ENCODE peak calls at places on chromosomes 4 and X, in nine cellular contexts. I is upper lobe of left lung; J is cardiac muscle cell; K is endodermal cell; O is IMR-90; W is MM.1S; C is A549; Z is neural progenitor cell; Y is CD4-positive, CD25-positive, alpha-beta regulatory T cell. U is an unnamed sample. For H3K9me3, the result is how much of the 10 kb centered on the place peaks cover.

GRCh38 chrX:3950373-3950772 is 236.9 kb upstream of the PRKX start:
- DNase-seq in Y (no peak), W (no peak), I (no peak), O (no peak), C (no peak), Z (no peak), K (no peak), J (no peak), U (no peak)

GRCh38 chrX:123753656-123754350 is 21.0 kb upstream of the THOC2 start:
- DNase-seq in W (no peak), Z (no peak), I (no peak), O (no peak), Y (no peak), K (no peak), J (no peak), C (no peak), U (no peak)

GRCh38 chrX:102832661-102833060 is 104.4 kb upstream of the RAB40AL start:
- DNase-seq in I (no peak), O (peak), Z (peak), K (peak), W (no peak), Y (no peak), C (peak), J (no peak), U (no peak)

GRCh38 chr4:74364649-74365491 is at the start of gene EREG:
- DNase-seq in C (peak), W (no peak), Z (peak), I (peak), K (peak), J (peak), O (peak), Y (peak), U (no peak)

GRCh38 chr4:89538171-89538570 is 230.6 kb upstream of the GPRIN3 start:
- DNase-seq in I (no peak), W (no peak), Z (no peak), K (no peak), O (no peak), J (no peak), C (no peak), Y (no peak), U (no peak)

GRCh38 chr4:137510866-137511265 is 21.4 kb downstream of the PCDH18 start:
- DNase-seq in O (peak), Z (no peak), K (no peak), C (no peak), I (no peak), Y (no peak), W (no peak), J (no peak), U (no peak)

GRCh38 chr4:91057871-91058270 is 930.7 kb downstream of the CCSER1 start:
- DNase-seq in Y (no peak), I (no peak), O (no peak), K (no peak), W (no peak), J (no peak), Z (no peak), C (no peak), U (no peak)

GRCh38 chrX:53321943-53322497 is 40.6 kb upstream of the IQSEC2 start:
- DNase-seq in W (no peak), O (no peak), I (no peak), C (no peak), Z (no peak), J (peak), Y (no peak), K (no peak), U (no peak)

GRCh38 chr4:155722816-155723499 is 35.9 kb upstream of the GUCY1B1 start:
- DNase-seq in Z (no peak), I (no peak), C (no peak), W (no peak), O (peak), Y (no peak), K (no peak), J (no peak), U (no peak)

GRCh38 chr4:15753786-15754185 is 24.3 kb upstream of the CD38 start:
- DNase-seq in C (no peak), W (no peak), Y (no peak), Z (no peak), K (no peak), O (peak), I (no peak), J (no peak), U (no peak)

GRCh38 chr4:94484818-94485217 is 33.1 kb downstream of the PDLIM5 start:
- DNase-seq in W (no peak), I (no peak), O (no peak), Z (no peak), Y (no peak), K (no peak), J (no peak), C (no peak), U (no peak)

GRCh38 chr4:76729991-76730390 is 168.0 kb downstream of the SOWAHB start:
- DNase-seq in W (no peak), Y (no peak), O (peak), C (no peak), I (no peak), K (no peak), Z (no peak), J (no peak), U (no peak)

GRCh38 chrX:107429090-107429489 is 20.4 kb upstream of the FRMPD3 start:
- DNase-seq in Z (peak), W (peak), Y (peak), K (peak), C (no peak), I (no peak), O (peak), J (peak), U (peak)

GRCh38 chr4:4492161-4492847 is 49.5 kb downstream of the STX18 start:
- DNase-seq in W (peak), Z (no peak), Y (peak), I (no peak), O (peak), K (no peak), J (no peak), C (no peak), U (no peak)

GRCh38 chrX:54066841-54067240 is 22.6 kb upstream of the PHF8 start:
- DNase-seq in C (no peak), K (no peak), W (no peak), Z (no peak), O (peak), J (no peak), Y (no peak), I (no peak), U (no peak)

GRCh38 chr4:152408514-152409327 is 127.2 kb downstream of the FBXW7 start:
- DNase-seq in K (no peak), I (no peak), W (peak), J (peak), Y (peak), O (peak), Z (peak), C (peak), U (peak)

GRCh38 chr4:101163936-101164335 is 183.4 kb downstream of the PPP3CA start:
- DNase-seq in W (no peak), K (no peak), C (no peak), Y (no peak), Z (no peak), J (no peak), I (no peak), O (peak), U (no peak)

GRCh38 chrX:139200793-139201192 is 329.7 kb upstream of the F9 start:
- DNase-seq in Y (no peak), J (no peak), Z (no peak), W (no peak), O (peak), I (no peak), K (no peak), C (no peak), U (no peak)

GRCh38 chrX:15202458-15203177 is 67.3 kb downstream of the ASB9 start:
- DNase-seq in C (no peak), J (no peak), Z (no peak), O (no peak), K (no peak), Y (peak), I (no peak), W (no peak), U (no peak)

GRCh38 chr4:121554377-121554776 is 142.4 kb downstream of the ANXA5 start:
- DNase-seq in I (no peak), Z (no peak), K (no peak), O (no peak), J (no peak), Y (no peak), C (no peak), W (no peak), U (no peak)

GRCh38 chr4:38302910-38303309 is 342.7 kb downstream of the PTTG2 start:
- DNase-seq in J (no peak), C (no peak), Z (no peak), I (no peak), W (no peak), Y (no peak), K (no peak), O (no peak), U (no peak)

GRCh38 chr4:38294238-38294637 is 334.0 kb downstream of the PTTG2 start:
- DNase-seq in J (no peak), K (no peak), C (no peak), W (no peak), I (no peak), O (no peak), Z (no peak), Y (no peak), U (no peak)

GRCh38 chr4:38298868-38299713 is 338.9 kb downstream of the PTTG2 start:
- DNase-seq in C (no peak), W (no peak), K (no peak), Y (no peak), I (no peak), J (no peak), Z (no peak), O (no peak), U (no peak)
- H3K9me3 ChIP-seq in C (under half), W (under half), K (under half), Y (under half), I (under half), J (under half), Z (under half), O (under half), U (under half)

GRCh38 chr4:25797136-25797535 is 65.7 kb downstream of the SEL1L3 start:
- DNase-seq in Z (no peak), I (no peak), Y (no peak), O (no peak), J (peak), C (no peak), K (no peak), W (no peak), U (no peak)

GRCh38 chr4:25795566-25796454 is 67.0 kb downstream of the SEL1L3 start:
- DNase-seq in I (peak), Y (no peak), Z (peak), K (peak), J (peak), C (no peak), W (no peak), O (peak), U (no peak)

GRCh38 chr4:25800253-25800652 is 62.5 kb downstream of the SEL1L3 start:
- DNase-seq in J (no peak), K (no peak), C (no peak), Y (no peak), W (no peak), I (no peak), Z (no peak), O (no peak), U (no peak)

GRCh38 chr4:25801594-25801993 is 61.2 kb downstream of the SEL1L3 start:
- DNase-seq in K (peak), J (no peak), Z (no peak), Y (peak), C (no peak), O (no peak), I (no peak), W (no peak), U (no peak)

DNA sequence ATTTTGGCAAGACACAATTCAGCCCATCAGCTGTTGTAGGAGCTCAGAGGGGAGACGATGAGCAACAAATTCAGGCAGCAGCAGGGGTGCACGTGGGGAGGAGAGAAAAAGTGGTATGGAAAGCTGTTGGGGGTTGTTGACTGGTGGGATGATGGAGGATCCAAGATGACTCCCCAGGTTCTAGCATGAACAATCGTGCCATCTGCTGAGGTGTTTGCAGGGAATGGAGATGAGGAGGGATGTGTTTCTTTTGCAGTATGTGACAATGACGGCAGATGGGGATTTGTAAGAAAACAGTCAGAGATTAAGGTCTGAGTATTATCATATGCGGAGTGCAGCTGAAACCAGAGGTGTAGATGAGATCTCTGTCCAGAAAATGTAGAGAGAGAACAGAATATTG is 63.3 kb downstream of the SEL1L3 start:
- DNase-seq in I (no peak), K (peak), Y (no peak), W (no peak), J (no peak), Z (no peak), O (no peak), C (no peak), U (no peak)
- H3K9me3 ChIP-seq in I (under half), K (under half), Y (under half), W (under half), J (under half), Z (under half), O (under half), C (under half), U (under half)

GRCh38 chr4:2248044-2248780 is 6.3 kb upstream of the HAUS3 start:
- DNase-seq in W (no peak), Z (no peak), I (peak), C (no peak), O (no peak), J (no peak), Y (no peak), K (no peak), U (no peak)

GRCh38 chr4:2244947-2245786 is 3.2 kb upstream of the HAUS3 start:
- DNase-seq in O (no peak), J (no peak), W (no peak), K (peak), I (no peak), C (no peak), Y (no peak), Z (no peak), U (no peak)

GRCh38 chr4:2245787-2246275 is 3.9 kb upstream of the HAUS3 start:
- DNase-seq in K (no peak), W (no peak), J (no peak), O (no peak), Z (no peak), I (no peak), Y (no peak), C (no peak), U (no peak)

GRCh38 chr4:2247128-2248043 is 5.5 kb upstream of the HAUS3 start:
- DNase-seq in C (no peak), I (peak), Z (no peak), O (no peak), W (no peak), J (no peak), K (peak), Y (no peak), U (no peak)

GRCh38 chr4:2246384-2247127 is 4.6 kb upstream of the HAUS3 start:
- DNase-seq in K (no peak), I (peak), W (no peak), Z (no peak), J (no peak), Y (no peak), O (no peak), C (no peak), U (no peak)
- H3K9me3 ChIP-seq in K (under half), I (under half), W (under half), Z (under half), J (under half), Y (under half), O (under half), C (under half), U (under half)

GRCh38 chrX:76228499-76228898 is 55.6 kb downstream of the PBDC1 start:
- DNase-seq in C (no peak), Y (no peak), K (no peak), I (no peak), W (no peak), J (peak), O (no peak), Z (no peak), U (no peak)
- H3K9me3 ChIP-seq in C (under half), Y (under half), K (under half), I (under half), W (under half), J (under half), O (under half), Z (under half), U (under half)

DNA sequence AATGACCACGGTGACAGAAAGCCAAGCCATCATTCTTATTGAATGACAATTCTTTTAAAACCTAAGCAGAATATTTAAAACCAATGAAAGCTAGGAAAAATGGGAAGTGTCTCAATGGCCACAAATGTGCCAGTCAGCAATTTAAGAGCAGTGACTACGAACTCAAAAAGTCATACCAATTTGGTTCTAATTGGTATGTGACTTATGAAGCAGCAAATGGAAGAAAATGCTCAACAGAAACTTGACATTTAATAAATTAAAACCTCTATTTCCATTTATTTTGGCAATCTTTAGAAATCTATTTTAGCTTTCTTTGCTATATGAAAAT is 25.7 kb upstream of the BCLAF3 start:
- DNase-seq in Y (no peak), J (no peak), I (no peak), K (no peak), Z (no peak), W (no peak), O (no peak), C (no peak), U (no peak)
- H3K9me3 ChIP-seq in Y (under half), J (under half), I (under half), K (under half), Z (under half), W (under half), O (under half), C (under half), U (under half)

DNA sequence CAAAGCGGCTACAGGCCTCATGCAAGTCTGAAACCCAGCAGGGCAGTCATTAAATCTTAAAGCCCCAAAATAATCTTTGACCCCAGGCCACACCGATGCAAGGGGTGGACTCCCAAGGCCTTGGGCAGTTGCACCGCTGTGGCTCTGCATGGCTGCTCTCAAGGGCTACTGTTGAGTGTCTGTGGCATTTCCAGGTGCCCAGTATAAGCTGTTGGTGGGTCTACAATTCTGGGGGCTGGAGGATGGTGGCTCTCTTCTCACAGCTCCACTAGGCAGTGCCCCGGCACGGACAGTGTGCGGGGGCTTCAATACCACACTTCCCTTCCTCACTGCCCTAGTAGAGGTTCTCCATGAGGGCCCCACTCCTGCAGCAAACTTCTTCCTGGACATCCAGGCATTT is 60.1 kb downstream of the NWD2 start:
- DNase-seq in O (no peak), I (no peak), Y (no peak), W (no peak), J (no peak), Z (no peak), K (no peak), C (no peak), U (no peak)
- H3K9me3 ChIP-seq in O (under half), I (under half), Y (under half), W (under half), J (under half), Z (under half), K (under half), C (under half), U (under half)

DNA sequence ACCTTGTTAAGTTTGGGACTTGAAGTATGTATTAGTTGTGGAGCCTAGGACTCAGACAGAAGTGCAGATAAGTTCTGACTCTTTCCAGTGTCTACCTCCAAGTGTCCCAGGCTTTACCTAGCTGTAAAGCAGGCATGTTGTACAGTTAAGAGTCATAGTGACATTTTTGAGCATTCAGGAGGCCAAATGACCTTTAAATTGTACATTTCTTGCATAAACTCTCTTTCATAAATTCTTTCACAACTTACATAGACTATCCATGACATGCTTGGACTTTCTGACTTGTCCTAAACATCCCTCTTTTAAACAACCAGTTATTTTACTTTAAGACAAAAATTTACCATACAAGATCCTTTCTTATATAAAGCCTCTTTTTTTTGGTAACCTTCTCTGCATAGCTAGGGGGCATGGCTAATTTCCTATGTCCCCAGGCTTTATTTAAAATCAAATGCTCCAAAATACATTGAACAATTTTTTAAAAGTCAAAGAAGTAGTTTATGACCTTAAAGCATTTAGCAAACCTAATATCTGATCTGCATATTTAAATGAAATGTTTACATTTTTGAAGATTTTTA is 40.1 kb upstream of the UGT8 start:
- DNase-seq in I (no peak), J (no peak), W (no peak), O (no peak), Z (peak), C (no peak), K (no peak), Y (no peak), U (no peak)
- H3K9me3 ChIP-seq in I (under half), J (under half), W (under half), O (under half), Z (under half), C (under half), K (half or more), Y (under half), U (under half)

U was measured in CD8-positive, alpha-beta memory T cell.